ENCODE peak calls at places on chromosomes 6 and 20, in seven cellular contexts. N is IMR-90, B is H9, R is H1, D is trophoblast cell, X is neuronal stem cell, U is mesenchymal stem cell. F is an unnamed sample.

GRCh38 chr20:6707231-6707870 is 60.1 kb upstream of the BMP2 start:
- DNase-seq in X (no peak), R (no peak), U (peak), B (no peak), D (no peak), N (no peak), F (peak)

GRCh38 chr6:129490551-129491245 is 219.3 kb downstream of the ARHGAP18 start:
- DNase-seq in X (no peak), R (no peak), D (peak), U (peak), N (peak), B (no peak), F (peak)

GRCh38 chr6:3957321-3957720 is 108.1 kb downstream of the FAM50B start:
- DNase-seq in R (no peak), U (no peak), D (no peak), B (no peak), X (no peak), N (peak), F (no peak)

GRCh38 chr6:34897708-34898107 is 8.7 kb downstream of the ANKS1A start:
- DNase-seq in B (no peak), N (no peak), D (no peak), R (no peak), U (no peak), X (no peak), F (no peak)

GRCh38 chr20:58246346-58246745 is 17.9 kb upstream of the ANKRD60 start:
- DNase-seq in R (no peak), N (no peak), X (no peak), U (peak), B (peak), D (peak), F (peak)

GRCh38 chr6:119121367-119121766 is 42.9 kb upstream of the FAM184A start:
- DNase-seq in D (no peak), R (no peak), N (no peak), X (no peak), U (no peak), B (no peak), F (no peak)

GRCh38 chr20:45817652-45818194 is 5.3 kb downstream of the UBE2C start:
- DNase-seq in U (peak), X (no peak), B (no peak), N (peak), D (peak), R (no peak), F (peak)

GRCh38 chr6:28340310-28340709 is 4.4 kb upstream of the ZSCAN31 start:
- DNase-seq in R (no peak), B (no peak), D (no peak), N (no peak), X (no peak), U (no peak), F (no peak)

GRCh38 chr6:148509789-148510581 is 167.3 kb downstream of the SASH1 start:
- DNase-seq in N (peak), U (peak), R (no peak), D (peak), B (no peak), X (no peak), F (peak)

GRCh38 chr6:55868910-55869479 is 6.4 kb downstream of the BMP5 start:
- DNase-seq in B (no peak), X (no peak), D (no peak), R (no peak), N (peak), U (peak), F (no peak)

GRCh38 chr6:148771212-148771601 is 24.4 kb downstream of the UST start:
- DNase-seq in X (no peak), R (no peak), N (no peak), D (no peak), B (no peak), U (no peak), F (no peak)

GRCh38 chr6:148431413-148431812 is 88.8 kb downstream of the SASH1 start:
- DNase-seq in B (no peak), X (no peak), R (no peak), U (no peak), N (no peak), D (peak), F (no peak)

GRCh38 chr6:142706200-142706599 is 238.8 kb downstream of the HIVEP2 start:
- DNase-seq in U (no peak), R (no peak), N (no peak), D (no peak), X (no peak), B (no peak), F (no peak)

GRCh38 chr6:146990821-146991798 is 213.1 kb upstream of the STXBP5 start:
- DNase-seq in U (peak), N (peak), X (no peak), B (no peak), R (no peak), D (no peak), F (no peak)

GRCh38 chr6:135522975-135523692 is 25.6 kb upstream of the AHI1 start:
- DNase-seq in R (no peak), B (no peak), U (peak), D (peak), X (no peak), N (peak), F (no peak)

GRCh38 chr6:169788809-169789145 is 37.4 kb downstream of the ERMARD start:
- DNase-seq in N (no peak), X (no peak), R (no peak), U (no peak), D (no peak), B (no peak), F (no peak)

GRCh38 chr20:51493346-51493791 is 49.1 kb downstream of the NFATC2 start:
- DNase-seq in B (no peak), X (no peak), N (no peak), D (no peak), U (no peak), R (no peak), F (no peak)

GRCh38 chr6:156160007-156160787 is 617.0 kb upstream of the ARID1B start:
- DNase-seq in R (no peak), B (no peak), D (no peak), N (no peak), U (no peak), X (no peak), F (no peak)

GRCh38 chr6:30935018-30935417 is 3.0 kb upstream of the SFTA2 start:
- DNase-seq in B (no peak), D (no peak), X (no peak), N (no peak), U (no peak), R (no peak), F (no peak)

GRCh38 chr6:91476000-91476399 is 889.1 kb upstream of the MAP3K7 start:
- DNase-seq in B (no peak), N (peak), U (peak), R (no peak), X (no peak), D (no peak), F (peak)

GRCh38 chr20:32482251-32483220 is 102.6 kb downstream of the NOL4L start:
- DNase-seq in N (no peak), B (peak), U (peak), R (no peak), D (no peak), X (peak), F (peak)

GRCh38 chr20:2755451-2756055 is 44.9 kb downstream of the CPXM1 start:
- DNase-seq in B (no peak), U (no peak), R (no peak), N (no peak), D (no peak), X (no peak), F (no peak)

GRCh38 chr20:24365685-24366084 is 103.7 kb upstream of the SYNDIG1 start:
- DNase-seq in D (no peak), X (no peak), B (no peak), N (no peak), U (no peak), R (no peak), F (no peak)

GRCh38 chr6:82954937-82955577 is 110.6 kb downstream of the UBE3D start:
- DNase-seq in X (no peak), B (no peak), N (peak), U (peak), R (no peak), D (no peak), F (no peak)

DNA sequence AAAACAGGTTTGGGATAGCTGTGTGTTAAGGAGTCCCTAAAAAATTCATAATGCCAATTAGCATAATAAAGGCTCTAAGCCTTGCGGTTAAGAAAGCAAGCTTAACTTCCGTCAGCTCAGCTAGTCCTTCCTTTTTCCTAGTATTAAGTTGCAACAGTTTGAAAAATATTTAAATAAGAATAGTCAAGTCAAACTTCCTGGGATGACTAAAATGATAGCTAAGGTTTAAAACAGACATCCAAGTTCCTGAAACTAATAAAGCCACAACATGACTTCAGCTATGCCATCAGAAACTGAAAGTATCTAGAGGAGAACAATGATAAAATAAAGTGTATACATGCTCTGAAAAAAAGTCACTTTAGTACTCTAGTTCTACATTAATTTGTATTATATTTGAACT is 3.4 kb downstream of the AKIRIN2 start:
- DNase-seq in X (no peak), R (no peak), D (no peak), N (peak), B (no peak), U (peak), F (no peak)
- H3K4ac ChIP-seq in X (no peak), R (no peak), D (no peak), N (no peak), B (no peak), U (no peak), F (no peak)

GRCh38 chr6:17169701-17170100 is 67.9 kb downstream of the STMND1 start:
- DNase-seq in R (no peak), X (no peak), B (no peak), D (no peak), N (no peak), U (no peak), F (no peak)
- H3K4ac ChIP-seq in R (no peak), X (no peak), B (no peak), D (no peak), N (peak), U (no peak), F (no peak)

GRCh38 chr20:20732641-20733040 is 20.2 kb upstream of the RALGAPA2 start:
- DNase-seq in N (no peak), B (no peak), U (no peak), X (no peak), D (no peak), R (no peak), F (no peak)

GRCh38 chr20:20736303-20736702 is 23.9 kb upstream of the RALGAPA2 start:
- DNase-seq in B (no peak), D (no peak), R (no peak), N (no peak), X (no peak), U (no peak), F (no peak)

GRCh38 chr20:20731945-20732296 is 19.5 kb upstream of the RALGAPA2 start:
- DNase-seq in N (no peak), U (no peak), D (peak), R (no peak), X (no peak), B (no peak), F (no peak)

GRCh38 chr20:20734475-20734948 is 22.1 kb upstream of the RALGAPA2 start:
- DNase-seq in X (no peak), B (no peak), R (no peak), D (no peak), N (no peak), U (no peak), F (no peak)

GRCh38 chr20:20733943-20734342 is 21.5 kb upstream of the RALGAPA2 start:
- DNase-seq in D (no peak), U (no peak), B (no peak), N (no peak), R (no peak), X (no peak), F (no peak)
- H3K4ac ChIP-seq in D (no peak), U (no peak), B (no peak), N (no peak), R (no peak), X (no peak), F (no peak)

GRCh38 chr6:25883991-25884390 is 9.9 kb upstream of the SLC17A3 start:
- DNase-seq in N (peak), B (no peak), R (no peak), U (peak), D (peak), X (no peak), F (no peak)
- H3K4ac ChIP-seq in N (no peak), B (no peak), R (no peak), U (no peak), D (no peak), X (no peak), F (no peak)

GRCh38 chr20:43681991-43682410 is 15.1 kb downstream of the MYBL2 start:
- DNase-seq in R (no peak), B (no peak), U (no peak), D (no peak), X (no peak), N (no peak), F (no peak)

GRCh38 chr20:43676368-43676767 is 9.5 kb downstream of the MYBL2 start:
- DNase-seq in N (no peak), U (no peak), R (no peak), B (no peak), X (no peak), D (no peak), F (no peak)

GRCh38 chr20:43682446-43682845 is 15.5 kb downstream of the MYBL2 start:
- DNase-seq in X (no peak), U (no peak), R (no peak), B (no peak), N (no peak), D (no peak), F (no peak)

GRCh38 chr20:43680976-43681375 is 14.1 kb downstream of the MYBL2 start:
- DNase-seq in U (no peak), N (no peak), R (no peak), D (no peak), B (no peak), X (no peak), F (no peak)

GRCh38 chr20:43681468-43681942 is 14.6 kb downstream of the MYBL2 start:
- DNase-seq in X (no peak), R (no peak), U (peak), N (no peak), B (no peak), D (no peak), F (peak)
- H3K4ac ChIP-seq in X (no peak), R (no peak), U (no peak), N (no peak), B (no peak), D (no peak), F (no peak)

DNA sequence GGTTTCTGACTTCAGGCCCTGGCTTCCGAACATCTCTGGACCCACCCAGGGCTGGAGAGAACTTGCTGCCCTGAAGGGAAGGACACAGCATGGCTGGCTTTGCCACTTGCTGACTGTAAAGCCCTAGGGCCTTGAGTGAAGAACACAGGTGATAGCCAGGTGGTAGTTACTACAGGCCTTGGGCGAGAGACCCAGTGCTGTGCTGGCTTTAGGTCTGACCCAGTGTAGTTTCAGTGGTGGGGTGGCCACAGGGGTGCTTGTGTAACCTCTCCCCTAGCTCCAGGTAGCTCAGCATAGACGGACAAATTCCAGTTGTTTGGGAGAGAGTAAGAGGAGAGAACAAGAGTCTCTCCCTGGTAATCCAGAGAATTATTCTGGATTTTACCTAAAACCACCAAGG is 27.1 kb downstream of the NCOA6 start:
- DNase-seq in R (no peak), B (no peak), N (no peak), U (no peak), X (no peak), D (no peak), F (no peak)
- H3K4ac ChIP-seq in R (no peak), B (no peak), N (no peak), U (no peak), X (no peak), D (no peak), F (no peak)

GRCh38 chr20:61420056-61420455 is 168.0 kb downstream of the CDH4 start:
- DNase-seq in R (no peak), N (no peak), U (no peak), X (no peak), B (no peak), D (no peak), F (no peak)
- H3K4ac ChIP-seq in R (no peak), N (no peak), U (no peak), X (no peak), B (no peak), D (no peak), F (no peak)